ENCODE peak calls at places on chromosome 13, in nine cellular contexts. X is T-helper 2 cell; N is T follicular helper cell; A is immature natural killer cell; Z is myocyte; D is NCI-H2029 treated with DMSO at 0.1 percent for 48 hours; R is NB4; L is neural crest cell; F is CD8-positive, alpha-beta memory T cell. G is an unnamed sample.

GRCh38 chr13:104171132-104171531 is 1104.9 kb upstream of the SLC10A2 start:
- DNase-seq in X (no peak), N (no peak), A (no peak), Z (no peak), D (no peak), R (no peak), L (no peak), F (no peak), G (no peak)

GRCh38 chr13:73957889-73958288 is 176.3 kb downstream of the KLF12 start:
- DNase-seq in X (no peak), N (no peak), A (no peak), Z (no peak), D (no peak), R (no peak), L (no peak), F (no peak), G (no peak)

GRCh38 chr13:110560606-110561334 is 752 bp downstream of the RAB20 start:
- DNase-seq in X (peak), N (no peak), A (no peak), Z (peak), D (no peak), R (peak), L (peak), F (no peak), G (peak)

GRCh38 chr13:110382229-110382628 is 75.1 kb downstream of the COL4A2 start:
- DNase-seq in X (no peak), N (no peak), A (no peak), Z (peak), D (no peak), R (no peak), L (no peak), F (no peak), G (no peak)

GRCh38 chr13:27336005-27336673 is 65.5 kb downstream of the RASL11A start:
- DNase-seq in X (no peak), N (no peak), A (no peak), Z (no peak), D (no peak), R (no peak), L (no peak), F (no peak), G (no peak)

GRCh38 chr13:98664047-98664446 is 87.1 kb upstream of the STK24 start:
- DNase-seq in X (peak), N (no peak), A (no peak), Z (peak), D (no peak), R (no peak), L (no peak), F (no peak), G (no peak)

GRCh38 chr13:50203256-50204083 is 188.2 kb downstream of the KCNRG start:
- DNase-seq in X (no peak), N (no peak), A (no peak), Z (no peak), D (no peak), R (no peak), L (no peak), F (no peak), G (no peak)

GRCh38 chr13:57633141-57633949 is 1.8 kb downstream of the PCDH17 start:
- DNase-seq in X (no peak), N (no peak), A (no peak), Z (no peak), D (no peak), R (no peak), L (peak), F (no peak), G (peak)

GRCh38 chr13:92136449-92137180 is 738.2 kb downstream of the GPC5 start:
- DNase-seq in X (no peak), N (no peak), A (no peak), Z (no peak), D (no peak), R (no peak), L (no peak), F (no peak), G (peak)

GRCh38 chr13:42957881-42958280 is 34.2 kb downstream of the EPSTI1 start:
- DNase-seq in X (no peak), N (no peak), A (no peak), Z (no peak), D (no peak), R (no peak), L (no peak), F (no peak), G (no peak)

GRCh38 chr13:43300817-43301216 is 277.4 kb downstream of the DNAJC15 start:
- DNase-seq in X (no peak), N (no peak), A (no peak), Z (no peak), D (no peak), R (no peak), L (no peak), F (no peak), G (no peak)

GRCh38 chr13:49240017-49240416 is 7.7 kb upstream of the CDADC1 start:
- DNase-seq in X (peak), N (peak), A (peak), Z (peak), D (no peak), R (peak), L (no peak), F (peak), G (peak)

GRCh38 chr13:98571955-98572662 is 4.8 kb downstream of the STK24 start:
- DNase-seq in X (peak), N (no peak), A (no peak), Z (peak), D (peak), R (no peak), L (no peak), F (no peak), G (no peak)

GRCh38 chr13:98203641-98204326 is 26.7 kb upstream of the RNF113B start:
- DNase-seq in X (no peak), N (no peak), A (no peak), Z (no peak), D (no peak), R (no peak), L (no peak), F (no peak), G (no peak)

GRCh38 chr13:24270639-24271131 is 38.7 kb upstream of the C1QTNF9 start:
- DNase-seq in X (peak), N (peak), A (peak), Z (peak), D (no peak), R (peak), L (peak), F (peak), G (peak)

G was measured in lung microvascular endothelial cell.